ENCODE peak calls at places on chromosomes 16 and 17, in eight cellular contexts. One of them, this sample, is unnamed.

GRCh38 chr16:86886651-86887050 is 308.3 kb downstream of the FOXL1 start:
- DNase-seq in endodermal cell: no peak
- DNase-seq in AG04450: no peak
- DNase-seq in endothelial cell of umbilical vein: no peak
- DNase-seq in bronchial epithelial cell: peak
- DNase-seq in fibroblast of lung: no peak
- DNase-seq in fibroblast of mammary gland: no peak
- DNase-seq in heart right ventricle: no peak
- DNase-seq in this sample: no peak

GRCh38 chr16:15415411-15416070 is 18.8 kb upstream of the BMERB1 start:
- DNase-seq in endothelial cell of umbilical vein: no peak
- DNase-seq in endodermal cell: no peak
- DNase-seq in AG04450: no peak
- DNase-seq in heart right ventricle: no peak
- DNase-seq in bronchial epithelial cell: peak
- DNase-seq in fibroblast of lung: no peak
- DNase-seq in fibroblast of mammary gland: peak
- DNase-seq in this sample: peak

GRCh38 chr16:46549477-46549876 is 71.7 kb downstream of the SHCBP1 start:
- DNase-seq in fibroblast of mammary gland: no peak
- DNase-seq in endodermal cell: no peak
- DNase-seq in AG04450: no peak
- DNase-seq in heart right ventricle: no peak
- DNase-seq in endothelial cell of umbilical vein: no peak
- DNase-seq in fibroblast of lung: no peak
- DNase-seq in bronchial epithelial cell: no peak
- DNase-seq in this sample: no peak

GRCh38 chr16:82043680-82044584 is 8.9 kb downstream of the HSD17B2 start:
- DNase-seq in heart right ventricle: no peak
- DNase-seq in endodermal cell: no peak
- DNase-seq in endothelial cell of umbilical vein: no peak
- DNase-seq in fibroblast of lung: peak
- DNase-seq in bronchial epithelial cell: peak
- DNase-seq in fibroblast of mammary gland: peak
- DNase-seq in AG04450: peak
- DNase-seq in this sample: peak

GRCh38 chr16:61871837-61872777 is 164.1 kb downstream of the CDH8 start:
- DNase-seq in endodermal cell: peak
- DNase-seq in fibroblast of mammary gland: no peak
- DNase-seq in bronchial epithelial cell: no peak
- DNase-seq in AG04450: no peak
- DNase-seq in heart right ventricle: no peak
- DNase-seq in fibroblast of lung: no peak
- DNase-seq in endothelial cell of umbilical vein: no peak
- DNase-seq in this sample: no peak

GRCh38 chr16:81730090-81731051 is 48.7 kb upstream of the PLCG2 start:
- DNase-seq in AG04450: no peak
- DNase-seq in endodermal cell: peak
- DNase-seq in fibroblast of lung: peak
- DNase-seq in bronchial epithelial cell: peak
- DNase-seq in heart right ventricle: peak
- DNase-seq in endothelial cell of umbilical vein: peak
- DNase-seq in fibroblast of mammary gland: peak
- DNase-seq in this sample: peak

GRCh38 chr16:19678804-19679203 is 39.2 kb downstream of the KNOP1 start:
- DNase-seq in fibroblast of mammary gland: no peak
- DNase-seq in endodermal cell: no peak
- DNase-seq in fibroblast of lung: no peak
- DNase-seq in endothelial cell of umbilical vein: no peak
- DNase-seq in bronchial epithelial cell: no peak
- DNase-seq in heart right ventricle: no peak
- DNase-seq in AG04450: no peak
- DNase-seq in this sample: no peak

GRCh38 chr17:29027521-29027920 is 15.4 kb upstream of the PIPOX start:
- DNase-seq in fibroblast of lung: no peak
- DNase-seq in bronchial epithelial cell: no peak
- DNase-seq in endothelial cell of umbilical vein: no peak
- DNase-seq in endodermal cell: no peak
- DNase-seq in AG04450: no peak
- DNase-seq in heart right ventricle: no peak
- DNase-seq in fibroblast of mammary gland: no peak
- DNase-seq in this sample: no peak

GRCh38 chr16:89540557-89540956 is 19.9 kb upstream of the RPL13 start:
- DNase-seq in endodermal cell: no peak
- DNase-seq in heart right ventricle: no peak
- DNase-seq in endothelial cell of umbilical vein: no peak
- DNase-seq in AG04450: no peak
- DNase-seq in bronchial epithelial cell: no peak
- DNase-seq in fibroblast of lung: no peak
- DNase-seq in fibroblast of mammary gland: no peak
- DNase-seq in this sample: no peak

DNA sequence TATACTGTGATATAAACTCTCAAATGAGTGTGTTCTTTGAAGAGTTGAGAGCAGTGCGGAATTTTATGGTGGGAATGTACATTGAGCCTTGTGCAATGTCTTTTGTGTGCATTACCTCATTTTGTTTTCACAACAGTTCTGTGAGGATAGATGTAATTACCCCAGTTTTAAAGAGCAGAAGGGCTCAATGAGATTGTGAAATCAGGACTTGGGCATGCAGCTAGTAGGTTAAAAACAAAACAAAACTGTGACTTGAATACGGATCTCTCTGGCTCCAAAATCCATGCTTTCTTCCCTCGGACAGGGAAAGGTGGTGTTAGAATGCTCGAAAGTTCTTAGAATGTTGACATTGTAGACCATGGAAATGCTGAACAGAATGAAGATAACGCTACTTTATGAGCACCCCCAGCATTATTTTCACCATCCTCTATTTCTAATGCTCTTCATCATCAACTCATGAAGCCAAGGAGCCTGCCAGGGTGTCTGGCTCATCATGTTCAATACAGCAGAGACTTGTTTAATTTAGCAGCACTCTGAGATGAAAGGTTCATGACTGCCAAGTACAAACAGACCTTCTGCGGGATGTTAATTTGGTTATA is 17.1 kb downstream of the MRTFB start:
- DNase-seq in endodermal cell: no peak
- DNase-seq in AG04450: no peak
- DNase-seq in endothelial cell of umbilical vein: no peak
- DNase-seq in bronchial epithelial cell: peak
- DNase-seq in heart right ventricle: no peak
- DNase-seq in fibroblast of lung: peak
- DNase-seq in fibroblast of mammary gland: peak
- DNase-seq in this sample: no peak
- TF ChIP-seq CTCF in endodermal cell: no peak
- TF ChIP-seq CTCF in AG04450: no peak
- TF ChIP-seq CTCF in endothelial cell of umbilical vein: no peak
- TF ChIP-seq CTCF in bronchial epithelial cell: no peak
- TF ChIP-seq CTCF in heart right ventricle: no peak
- TF ChIP-seq CTCF in fibroblast of lung: no peak
- TF ChIP-seq CTCF in fibroblast of mammary gland: no peak
- TF ChIP-seq CTCF in this sample: no peak

GRCh38 chr17:44005865-44006580 is 1.6 kb downstream of the NAGS start:
- DNase-seq in fibroblast of mammary gland: no peak
- DNase-seq in endodermal cell: peak
- DNase-seq in endothelial cell of umbilical vein: peak
- DNase-seq in fibroblast of lung: no peak
- DNase-seq in bronchial epithelial cell: peak
- DNase-seq in heart right ventricle: no peak
- DNase-seq in AG04450: no peak
- DNase-seq in this sample: peak

GRCh38 chr17:44010966-44011647 is 3.7 kb downstream of the TMEM101 start:
- DNase-seq in AG04450: peak
- DNase-seq in fibroblast of mammary gland: peak
- DNase-seq in heart right ventricle: no peak
- DNase-seq in endodermal cell: no peak
- DNase-seq in bronchial epithelial cell: no peak
- DNase-seq in endothelial cell of umbilical vein: no peak
- DNase-seq in fibroblast of lung: peak
- DNase-seq in this sample: peak

GRCh38 chr17:44006581-44007345 is 2.3 kb downstream of the NAGS start:
- DNase-seq in fibroblast of lung: peak
- DNase-seq in endothelial cell of umbilical vein: peak
- DNase-seq in endodermal cell: peak
- DNase-seq in fibroblast of mammary gland: peak
- DNase-seq in bronchial epithelial cell: peak
- DNase-seq in AG04450: peak
- DNase-seq in heart right ventricle: peak
- DNase-seq in this sample: peak

GRCh38 chr17:44007346-44008204 is 3.2 kb downstream of the NAGS start:
- DNase-seq in bronchial epithelial cell: no peak
- DNase-seq in fibroblast of mammary gland: no peak
- DNase-seq in AG04450: no peak
- DNase-seq in fibroblast of lung: no peak
- DNase-seq in endodermal cell: peak
- DNase-seq in heart right ventricle: peak
- DNase-seq in endothelial cell of umbilical vein: no peak
- DNase-seq in this sample: no peak

GRCh38 chr17:44008205-44008909 is 3.9 kb downstream of the NAGS start:
- DNase-seq in endodermal cell: peak
- DNase-seq in bronchial epithelial cell: no peak
- DNase-seq in fibroblast of lung: no peak
- DNase-seq in AG04450: no peak
- DNase-seq in fibroblast of mammary gland: no peak
- DNase-seq in heart right ventricle: no peak
- DNase-seq in endothelial cell of umbilical vein: no peak
- DNase-seq in this sample: no peak
- H3K4me3 ChIP-seq in endodermal cell: peak
- H3K4me3 ChIP-seq in bronchial epithelial cell: no peak
- H3K4me3 ChIP-seq in fibroblast of lung: no peak
- H3K4me3 ChIP-seq in AG04450: peak
- H3K4me3 ChIP-seq in fibroblast of mammary gland: no peak
- H3K4me3 ChIP-seq in heart right ventricle: no peak
- H3K4me3 ChIP-seq in endothelial cell of umbilical vein: no peak
- H3K4me3 ChIP-seq in this sample: peak

GRCh38 chr16:71609066-71609465 is 16.9 kb upstream of the MARVELD3 start:
- DNase-seq in AG04450: no peak
- DNase-seq in heart right ventricle: no peak
- DNase-seq in endodermal cell: no peak
- DNase-seq in fibroblast of lung: no peak
- DNase-seq in fibroblast of mammary gland: no peak
- DNase-seq in endothelial cell of umbilical vein: no peak
- DNase-seq in bronchial epithelial cell: no peak
- DNase-seq in this sample: no peak
- TF ChIP-seq CTCF in AG04450: no peak
- TF ChIP-seq CTCF in heart right ventricle: no peak
- TF ChIP-seq CTCF in endodermal cell: no peak
- TF ChIP-seq CTCF in fibroblast of lung: no peak
- TF ChIP-seq CTCF in fibroblast of mammary gland: no peak
- TF ChIP-seq CTCF in endothelial cell of umbilical vein: no peak
- TF ChIP-seq CTCF in bronchial epithelial cell: no peak
- TF ChIP-seq CTCF in this sample: no peak

GRCh38 chr16:49483651-49484451 is 110.2 kb downstream of the C16orf78 start:
- DNase-seq in bronchial epithelial cell: no peak
- DNase-seq in fibroblast of mammary gland: no peak
- DNase-seq in AG04450: no peak
- DNase-seq in heart right ventricle: no peak
- DNase-seq in fibroblast of lung: no peak
- DNase-seq in endothelial cell of umbilical vein: no peak
- DNase-seq in endodermal cell: peak
- DNase-seq in this sample: no peak
- H3K4me3 ChIP-seq in bronchial epithelial cell: no peak
- H3K4me3 ChIP-seq in fibroblast of mammary gland: no peak
- H3K4me3 ChIP-seq in AG04450: no peak
- H3K4me3 ChIP-seq in heart right ventricle: peak
- H3K4me3 ChIP-seq in fibroblast of lung: no peak
- H3K4me3 ChIP-seq in endothelial cell of umbilical vein: no peak
- H3K4me3 ChIP-seq in endodermal cell: peak
- H3K4me3 ChIP-seq in this sample: no peak

GRCh38 chr16:2467301-2468141 is 3.6 kb upstream of the NTN3 start:
- DNase-seq in heart right ventricle: peak
- DNase-seq in fibroblast of lung: peak
- DNase-seq in AG04450: no peak
- DNase-seq in endodermal cell: peak
- DNase-seq in bronchial epithelial cell: peak
- DNase-seq in fibroblast of mammary gland: peak
- DNase-seq in endothelial cell of umbilical vein: peak
- DNase-seq in this sample: peak
- TF ChIP-seq CTCF in heart right ventricle: no peak
- TF ChIP-seq CTCF in fibroblast of lung: no peak
- TF ChIP-seq CTCF in AG04450: no peak
- TF ChIP-seq CTCF in endodermal cell: peak
- TF ChIP-seq CTCF in bronchial epithelial cell: no peak
- TF ChIP-seq CTCF in fibroblast of mammary gland: no peak
- TF ChIP-seq CTCF in endothelial cell of umbilical vein: no peak
- TF ChIP-seq CTCF in this sample: no peak

DNA sequence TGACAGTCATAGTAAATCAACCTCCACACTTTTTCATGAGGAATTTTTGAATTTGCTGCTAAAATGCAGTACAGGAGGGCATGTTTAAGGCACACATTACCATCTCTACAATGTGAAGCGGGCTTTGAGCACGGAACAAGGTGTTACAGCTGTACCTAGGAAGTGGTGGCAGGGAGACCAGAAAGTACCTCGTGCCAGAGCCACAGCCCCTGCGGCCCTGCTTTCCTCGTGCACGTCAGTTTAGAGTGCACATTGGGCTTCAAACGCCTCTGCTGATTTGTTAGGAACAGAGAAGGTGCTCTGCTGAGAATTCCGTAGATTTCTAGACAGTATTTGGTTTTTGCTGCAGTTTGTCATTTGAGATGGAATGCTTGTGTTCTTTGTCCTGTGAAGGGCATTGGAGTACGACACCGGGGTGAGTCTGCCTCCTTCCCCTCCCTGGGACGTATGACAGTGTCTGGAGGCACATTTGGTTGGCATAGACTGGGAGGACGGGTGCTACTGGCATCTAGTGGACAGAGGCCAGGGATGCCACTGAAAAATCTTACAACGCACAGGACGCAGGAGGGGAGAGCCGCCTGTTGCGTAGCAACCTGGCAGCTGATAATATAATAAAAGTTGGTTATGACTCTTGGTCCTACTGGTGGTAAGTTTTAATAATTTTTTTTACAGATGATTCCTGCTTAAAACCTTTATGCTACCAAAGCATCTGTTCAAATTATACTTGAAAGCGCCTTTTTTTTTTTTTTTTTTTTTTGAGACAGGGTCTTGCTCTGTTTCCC is 9.1 kb downstream of the FOXK2 start:
- DNase-seq in fibroblast of mammary gland: peak
- DNase-seq in endothelial cell of umbilical vein: peak
- DNase-seq in fibroblast of lung: peak
- DNase-seq in bronchial epithelial cell: peak
- DNase-seq in heart right ventricle: peak
- DNase-seq in endodermal cell: peak
- DNase-seq in AG04450: no peak
- DNase-seq in this sample: peak
- H3K4me3 ChIP-seq in fibroblast of mammary gland: no peak
- H3K4me3 ChIP-seq in endothelial cell of umbilical vein: no peak
- H3K4me3 ChIP-seq in fibroblast of lung: no peak
- H3K4me3 ChIP-seq in bronchial epithelial cell: no peak
- H3K4me3 ChIP-seq in heart right ventricle: no peak
- H3K4me3 ChIP-seq in endodermal cell: no peak
- H3K4me3 ChIP-seq in AG04450: no peak
- H3K4me3 ChIP-seq in this sample: no peak

This sample was measured in astrocyte of the spinal cord.